ENCODE peak calls at places on chromosomes 2 and 18, in five cellular contexts. N is OCI-M1; Y is D341Med; C is smooth muscle cell of the brain vasculature; Z is naive thymus-derived CD4-positive, alpha-beta T cell. J is an unnamed sample.

GRCh38 chr2:189657867-189658266 is 3.4 kb upstream of the ASNSD1 start:
- DNase-seq in N (peak; percentile 75), Y (no peak), C (no peak), Z (peak; percentile 52), J (no peak)

GRCh38 chr18:37639846-37640245 is 74.2 kb upstream of the CELF4 start:
- DNase-seq in N (no peak), Y (no peak), C (no peak), Z (no peak), J (no peak)

GRCh38 chr18:10454800-10455550 is 540 bp downstream of the APCDD1 start:
- DNase-seq in N (no peak), Y (no peak), C (no peak), Z (no peak), J (no peak)

GRCh38 chr2:147198651-147199171 is 646.1 kb upstream of the ACVR2A start:
- DNase-seq in N (no peak), Y (no peak), C (no peak), Z (no peak), J (no peak)

GRCh38 chr2:47239119-47239969 is 84.2 kb upstream of the STPG4 start:
- DNase-seq in N (no peak), Y (no peak), C (no peak), Z (no peak), J (no peak)

GRCh38 chr2:38375711-38376345 is 1.2 kb downstream of the ATL2 start:
- DNase-seq in N (no peak), Y (peak; percentile 69), C (no peak), Z (peak; percentile 51), J (no peak)

GRCh38 chr2:149329068-149329467 is 1.3 kb upstream of the LYPD6 start:
- DNase-seq in N (no peak), Y (peak; percentile 44), C (no peak), Z (no peak), J (no peak)

GRCh38 chr18:323253-323622 is 55.4 kb upstream of the THOC1 start:
- DNase-seq in N (peak; percentile 37), Y (no peak), C (no peak), Z (no peak), J (no peak)

GRCh38 chr2:9074930-9075329 is 71.4 kb upstream of the MBOAT2 start:
- DNase-seq in N (peak; percentile 4), Y (no peak), C (no peak), Z (no peak), J (no peak)

J was measured in SK-N-MC.